ENCODE peak calls at places on chromosomes 3 and 15, in ten cellular contexts. W is iris pigment epithelial cell; M is AG04450; U is activated T-cell treated with anti-CD3 and anti-CD28 coated beads, Interleukin-2, amount 50 U/mL, for 4 hours; B is HTR-8/SVneo; S is SJSA1; G is amniotic epithelial cell; O is NCI-H2171; P is IMR-90; T is pulmonary artery endothelial cell. H is an unnamed sample.

GRCh38 chr3:149494759-149495580 is 20.5 kb downstream of the TM4SF4 start:
- DNase-seq in U (no peak), O (no peak), S (no peak), G (peak), P (peak), T (no peak), B (peak), W (peak), M (no peak), H (no peak)

GRCh38 chr15:92643849-92644815 is 11.4 kb downstream of the FAM174B start:
- DNase-seq in S (no peak), W (no peak), G (no peak), U (no peak), O (peak), M (no peak), B (no peak), T (no peak), P (no peak), H (no peak)

GRCh38 chr3:21435871-21436270 is 315.1 kb downstream of the ZNF385D start:
- DNase-seq in S (no peak), G (peak), O (no peak), P (peak), U (no peak), M (peak), W (peak), T (peak), B (peak), H (no peak)

GRCh38 chr3:178562143-178562868 is 26.1 kb downstream of the KCNMB2 start:
- DNase-seq in M (no peak), U (no peak), T (no peak), P (no peak), O (no peak), B (no peak), G (no peak), S (no peak), W (peak), H (no peak)

GRCh38 chr15:56734013-56734625 is 810 bp upstream of the ZNF280D start:
- DNase-seq in W (no peak), T (no peak), B (no peak), S (no peak), O (no peak), P (no peak), G (no peak), M (no peak), U (no peak), H (no peak)

GRCh38 chr3:112815981-112816380 is 30.7 kb downstream of the CD200R1L start:
- DNase-seq in P (peak), W (peak), S (no peak), B (peak), T (no peak), M (peak), G (peak), U (no peak), O (no peak), H (no peak)

GRCh38 chr3:62093025-62093424 is 280.3 kb downstream of the FEZF2 start:
- DNase-seq in T (no peak), P (no peak), U (no peak), W (no peak), G (no peak), M (no peak), O (no peak), S (no peak), B (no peak), H (no peak)

GRCh38 chr3:136932518-136932917 is 25.3 kb upstream of the IL20RB start:
- DNase-seq in M (no peak), G (peak), P (peak), B (no peak), T (no peak), O (no peak), W (peak), S (no peak), U (no peak), H (no peak)

GRCh38 chr3:190617185-190617584 is 103.3 kb downstream of the IL1RAP start:
- DNase-seq in B (no peak), O (no peak), S (no peak), M (no peak), G (no peak), U (no peak), W (no peak), P (no peak), T (no peak), H (no peak)

GRCh38 chr3:170344971-170345370 is 12.5 kb upstream of the SKIL start:
- DNase-seq in M (no peak), P (peak), U (no peak), T (no peak), S (no peak), B (no peak), G (no peak), W (no peak), O (no peak), H (no peak)